ENCODE peak calls at places on chromosome 14, in nine cellular contexts. N is foreskin fibroblast; E is adrenal gland; Z is GM12864; M is endothelial cell; L is left ventricle myocardium inferior; W is CD4-positive, alpha-beta T cell; J is bronchial epithelial cell; F is RWPE1. D is an unnamed sample.

GRCh38 chr14:57486767-57487379 is 6.8 kb downstream of the CCDC198 start:
- DNase-seq in N (peak; percentile 17), E (no peak), F (peak; percentile 50), Z (no peak), J (peak; percentile 51), W (no peak), M (no peak), L (no peak), D (no peak)

GRCh38 chr14:64444984-64445845 is 20.1 kb upstream of the AKAP5 start:
- DNase-seq in J (peak; percentile 36), M (no peak), E (peak; percentile 23), Z (peak; percentile 77), F (no peak), L (no peak), N (peak; percentile 57), W (no peak), D (peak; percentile 85)

GRCh38 chr14:74683406-74683805 is 29.5 kb downstream of the AREL1 start:
- DNase-seq in W (no peak), L (no peak), Z (no peak), N (no peak), E (no peak), J (no peak), M (no peak), F (no peak), D (no peak)

GRCh38 chr14:98984719-98985041 is 287.3 kb downstream of the BCL11B start:
- DNase-seq in Z (no peak), M (no peak), J (no peak), N (no peak), E (no peak), W (peak; percentile 61), L (no peak), F (no peak), D (no peak)

GRCh38 chr14:53432378-53432802 is 279.3 kb upstream of the DDHD1 start:
- DNase-seq in N (peak; percentile 21), Z (peak; percentile 5), E (no peak), J (peak; percentile 57), W (no peak), F (peak; percentile 57), M (peak; percentile 28), L (no peak), D (peak; percentile 63)

GRCh38 chr14:71883094-71883493 is 49.1 kb upstream of the RGS6 start:
- DNase-seq in L (no peak), F (no peak), M (no peak), E (no peak), N (no peak), W (no peak), J (no peak), Z (no peak), D (peak; percentile 19)

GRCh38 chr14:101723061-101723595 is 38.4 kb upstream of the PPP2R5C start:
- DNase-seq in E (no peak), F (no peak), N (no peak), J (no peak), M (no peak), L (no peak), Z (no peak), W (no peak), D (no peak)

GRCh38 chr14:103196716-103197115 is 73.5 kb downstream of the TNFAIP2 start:
- DNase-seq in E (no peak), J (no peak), M (no peak), N (no peak), W (no peak), L (no peak), Z (no peak), F (no peak), D (no peak)

GRCh38 chr14:103679351-103679750 is 35.9 kb downstream of the XRCC3 start:
- DNase-seq in N (no peak), W (peak; percentile 35), M (peak; percentile 37), E (no peak), Z (peak; percentile 47), L (no peak), J (no peak), F (no peak), D (peak; percentile 80)

DNA sequence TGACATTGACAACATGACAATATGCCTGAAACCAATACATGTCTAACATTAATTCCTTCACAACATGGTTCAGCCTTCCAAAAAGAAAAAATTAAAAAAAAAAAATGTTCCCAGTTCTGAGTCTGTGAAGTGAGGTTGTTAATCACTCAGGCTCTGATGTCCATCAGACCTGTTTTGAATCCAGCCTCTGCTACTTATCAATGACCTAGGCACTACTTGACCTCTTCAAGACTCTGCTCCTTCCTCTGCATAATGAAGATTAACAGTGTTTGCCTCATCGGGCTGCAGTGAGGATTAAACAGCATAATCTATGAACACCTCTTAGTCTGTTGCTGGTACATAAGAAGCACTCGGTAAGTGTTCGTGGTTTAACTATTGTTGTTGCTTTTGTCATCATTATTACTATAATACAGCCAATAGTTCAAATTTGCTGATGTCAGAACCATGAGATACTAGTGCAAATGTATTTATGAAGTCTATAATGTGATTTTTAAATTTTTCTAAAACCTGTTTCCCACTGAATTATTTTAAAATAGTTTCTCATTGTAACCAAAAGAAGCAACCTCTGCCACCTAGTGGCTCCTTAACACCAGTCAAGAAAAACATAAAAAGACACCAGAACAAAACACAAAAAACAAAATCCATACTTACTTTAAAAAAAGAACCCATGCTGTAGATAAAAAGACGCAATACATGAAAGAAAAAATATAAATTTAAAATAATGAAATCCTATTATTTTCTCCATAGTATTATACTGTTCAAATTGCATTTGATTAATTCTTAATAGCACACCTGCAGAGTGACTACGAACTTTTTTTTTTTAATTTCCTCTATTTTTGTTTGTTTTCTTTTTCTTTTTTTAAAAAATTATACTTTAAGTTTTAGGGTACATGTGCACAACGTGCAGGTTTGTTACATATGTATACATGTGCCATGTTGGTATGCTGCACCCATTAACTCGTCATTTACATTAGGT is 20.3 kb upstream of the TMX1 start:
- DNase-seq in M (no peak), N (no peak), W (no peak), E (no peak), J (peak; percentile 21), Z (no peak), F (peak; percentile 26), L (no peak), D (peak; percentile 14)
- TF ChIP-seq CTCF in M (peak; percentile 60), N (peak; percentile 65), W (peak; percentile 3), E (peak; percentile 47), J (peak; percentile 30), Z (peak; percentile 49), F (peak; percentile 77), L (peak; percentile 66), D (peak; percentile 62)

GRCh38 chr14:60514378-60515243 is 5.7 kb downstream of the SIX6 start:
- DNase-seq in L (no peak), J (no peak), W (no peak), Z (no peak), N (no peak), M (peak; percentile 85), F (no peak), E (no peak), D (peak; percentile 54)
- TF ChIP-seq CTCF in L (peak; percentile 39), J (peak; percentile 45), W (no peak), Z (peak; percentile 54), N (no peak), M (peak; percentile 78), F (peak; percentile 32), E (no peak), D (peak; percentile 48)

DNA sequence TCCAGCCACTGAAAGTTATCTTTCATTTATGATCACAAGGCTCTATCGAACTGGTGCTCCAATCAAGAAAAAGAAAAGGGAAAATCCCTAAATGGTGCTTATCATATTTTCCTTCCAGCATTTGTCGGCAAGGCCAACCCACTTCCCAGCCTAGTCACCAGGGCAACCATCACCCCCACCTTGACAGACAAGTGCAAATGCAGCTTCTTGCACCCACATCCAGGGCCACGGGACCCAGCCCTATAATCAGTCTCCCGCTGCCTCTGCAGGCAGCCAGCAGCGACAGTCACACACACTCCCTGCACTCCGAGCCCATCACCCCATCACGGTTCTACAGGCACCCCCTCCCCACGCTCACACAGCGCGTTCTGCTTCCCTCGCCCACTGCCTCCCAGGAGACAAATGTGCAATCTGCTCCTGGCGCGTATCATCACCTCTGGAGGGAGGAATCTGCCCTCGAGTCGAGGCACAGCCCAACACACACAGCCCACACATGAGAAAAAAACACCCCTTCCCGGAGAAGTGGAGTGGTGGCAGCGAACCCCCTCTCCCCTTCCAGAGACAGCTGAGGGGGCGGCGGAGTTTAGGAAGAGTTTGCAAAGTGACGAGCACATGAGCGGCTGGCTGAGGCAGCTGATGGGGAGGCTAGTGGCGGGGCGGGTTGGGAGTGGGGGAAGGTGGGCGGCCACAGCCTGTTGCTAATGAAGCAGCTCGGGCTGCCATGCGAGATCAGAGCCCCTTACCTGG is 9.3 kb upstream of the PPP4R4 start:
- DNase-seq in F (no peak), W (no peak), Z (no peak), N (no peak), M (no peak), J (no peak), L (no peak), E (no peak), D (no peak)
- TF ChIP-seq CTCF in F (no peak), W (no peak), Z (no peak), N (no peak), M (no peak), J (no peak), L (no peak), E (no peak), D (no peak)

GRCh38 chr14:68655961-68656360 is 136.9 kb downstream of the ZFP36L1 start:
- DNase-seq in M (no peak), L (no peak), N (no peak), E (no peak), W (no peak), J (no peak), F (no peak), Z (no peak), D (no peak)
- TF ChIP-seq CTCF in M (no peak), L (peak; percentile 46), N (peak; percentile 6), E (no peak), W (no peak), J (peak; percentile 32), F (no peak), Z (no peak), D (peak; percentile 25)

DNA sequence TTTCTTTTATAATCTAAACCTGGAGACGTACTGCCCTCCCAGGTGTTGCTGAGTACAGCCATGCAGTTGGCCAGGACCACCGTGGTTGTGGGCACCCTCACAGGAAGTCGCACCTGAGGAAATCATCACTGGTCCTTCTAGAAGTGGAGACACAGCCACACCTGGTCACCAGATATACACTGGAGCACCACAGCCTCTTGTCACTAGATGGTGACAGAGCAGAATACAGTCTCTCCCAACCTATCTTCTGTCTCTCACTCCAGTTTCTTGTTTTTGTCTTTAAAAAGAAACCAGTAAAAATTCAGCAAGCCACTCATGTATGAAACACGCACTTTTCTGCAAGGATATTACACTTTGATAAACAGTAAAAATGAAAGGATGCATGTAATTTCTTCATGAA is 43.1 kb upstream of the GPHB5 start:
- DNase-seq in M (no peak), Z (no peak), W (no peak), E (no peak), F (no peak), L (no peak), N (no peak), J (no peak), D (no peak)
- TF ChIP-seq CTCF in M (no peak), Z (peak; percentile 15), W (no peak), E (no peak), F (no peak), L (no peak), N (no peak), J (no peak), D (peak; percentile 25)